ENCODE peak calls at places on chromosome 14, in six cellular contexts. One of them, this sample, is unnamed.

GRCh38 chr14:52926994-52927393 is 23.9 kb downstream of the FERMT2 start:
- DNase-seq in GM12878: no peak
- DNase-seq in HepG2: peak; percentile 45
- DNase-seq in H1: no peak
- DNase-seq in K562: no peak
- DNase-seq in A549: peak; percentile 20
- DNase-seq in this sample: no peak

GRCh38 chr14:75561013-75561432 is 17.4 kb upstream of the FLVCR2 start:
- DNase-seq in GM12878: no peak
- DNase-seq in A549: peak; percentile 87
- DNase-seq in HepG2: peak; percentile 67
- DNase-seq in H1: peak; percentile 88
- DNase-seq in K562: peak; percentile 62
- DNase-seq in this sample: peak; percentile 86

GRCh38 chr14:69877492-69877891 is 1.7 kb upstream of the SMOC1 start:
- DNase-seq in K562: peak; percentile 23
- DNase-seq in HepG2: no peak
- DNase-seq in GM12878: no peak
- DNase-seq in A549: peak; percentile 51
- DNase-seq in H1: no peak
- DNase-seq in this sample: peak; percentile 61

GRCh38 chr14:80434574-80435321 is 223.4 kb upstream of the DIO2 start:
- DNase-seq in A549: peak; percentile 70
- DNase-seq in GM12878: no peak
- DNase-seq in H1: no peak
- DNase-seq in K562: no peak
- DNase-seq in HepG2: no peak
- DNase-seq in this sample: no peak

GRCh38 chr14:79630561-79630960 is 580.7 kb downstream of the DIO2 start:
- DNase-seq in GM12878: no peak
- DNase-seq in H1: no peak
- DNase-seq in A549: no peak
- DNase-seq in K562: no peak
- DNase-seq in HepG2: no peak
- DNase-seq in this sample: no peak

GRCh38 chr14:70808402-70809237 is 693 bp downstream of the MAP3K9 start:
- DNase-seq in HepG2: no peak
- DNase-seq in GM12878: no peak
- DNase-seq in K562: no peak
- DNase-seq in A549: peak; percentile 59
- DNase-seq in H1: peak; percentile 73
- DNase-seq in this sample: peak; percentile 81

GRCh38 chr14:93285048-93285447 is 47.8 kb downstream of the BTBD7 start:
- DNase-seq in H1: no peak
- DNase-seq in HepG2: no peak
- DNase-seq in GM12878: no peak
- DNase-seq in K562: no peak
- DNase-seq in A549: no peak
- DNase-seq in this sample: peak; percentile 17

GRCh38 chr14:98906123-98906995 is 365.6 kb downstream of the BCL11B start:
- DNase-seq in K562: no peak
- DNase-seq in HepG2: peak; percentile 3
- DNase-seq in GM12878: no peak
- DNase-seq in H1: no peak
- DNase-seq in A549: peak; percentile 77
- DNase-seq in this sample: no peak

GRCh38 chr14:100866666-100867630 is 36.6 kb downstream of the RTL1 start:
- DNase-seq in A549: no peak
- DNase-seq in H1: no peak
- DNase-seq in GM12878: no peak
- DNase-seq in HepG2: no peak
- DNase-seq in K562: no peak
- DNase-seq in this sample: no peak

GRCh38 chr14:89012272-89013097 is 188.0 kb downstream of the TTC8 start:
- DNase-seq in HepG2: peak; percentile 27
- DNase-seq in K562: no peak
- DNase-seq in A549: peak; percentile 23
- DNase-seq in GM12878: no peak
- DNase-seq in H1: no peak
- DNase-seq in this sample: no peak
- TF ChIP-seq CHD2 in HepG2: no peak
- TF ChIP-seq CHD2 in K562: no peak
- TF ChIP-seq CHD2 in A549: no peak
- TF ChIP-seq CHD2 in GM12878: no peak
- TF ChIP-seq CHD2 in H1: no peak
- TF ChIP-seq CHD2 in this sample: no peak

DNA sequence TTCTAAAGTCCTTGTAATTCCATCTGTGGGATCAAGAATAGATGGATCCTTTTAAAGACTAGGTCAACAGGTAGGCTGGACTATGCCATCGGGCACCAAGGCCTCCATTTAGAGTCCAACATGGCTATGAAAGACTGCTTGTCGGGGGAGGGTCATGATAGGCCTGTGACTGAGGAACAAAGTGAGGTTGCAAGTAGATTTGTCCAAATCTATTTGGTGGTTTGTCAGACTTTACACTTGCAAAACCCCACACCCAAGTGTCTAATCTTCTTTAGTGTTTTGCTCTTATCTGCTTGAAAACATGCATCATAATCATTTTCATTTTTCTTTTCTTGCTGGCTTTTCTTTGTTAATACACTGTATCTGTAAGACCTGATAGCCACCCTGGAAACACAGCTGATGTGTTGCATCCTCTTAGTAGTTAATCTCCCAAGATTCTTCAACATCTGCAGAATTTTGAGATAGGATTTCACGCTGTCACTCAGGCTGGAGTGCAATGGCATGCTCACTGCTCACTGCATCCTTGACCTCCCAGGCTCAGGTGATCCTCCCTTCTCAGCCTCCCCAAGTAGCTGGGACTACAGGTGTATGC is 50.3 kb downstream of the TDP1 start:
- DNase-seq in H1: no peak
- DNase-seq in A549: no peak
- DNase-seq in K562: peak; percentile 49
- DNase-seq in GM12878: no peak
- DNase-seq in HepG2: no peak
- DNase-seq in this sample: no peak
- TF ChIP-seq MAX in H1: no peak
- TF ChIP-seq MAX in A549: no peak
- TF ChIP-seq MAX in K562: no peak
- TF ChIP-seq MAX in GM12878: no peak
- TF ChIP-seq MAX in HepG2: no peak
- TF ChIP-seq MAX in this sample: no peak

DNA sequence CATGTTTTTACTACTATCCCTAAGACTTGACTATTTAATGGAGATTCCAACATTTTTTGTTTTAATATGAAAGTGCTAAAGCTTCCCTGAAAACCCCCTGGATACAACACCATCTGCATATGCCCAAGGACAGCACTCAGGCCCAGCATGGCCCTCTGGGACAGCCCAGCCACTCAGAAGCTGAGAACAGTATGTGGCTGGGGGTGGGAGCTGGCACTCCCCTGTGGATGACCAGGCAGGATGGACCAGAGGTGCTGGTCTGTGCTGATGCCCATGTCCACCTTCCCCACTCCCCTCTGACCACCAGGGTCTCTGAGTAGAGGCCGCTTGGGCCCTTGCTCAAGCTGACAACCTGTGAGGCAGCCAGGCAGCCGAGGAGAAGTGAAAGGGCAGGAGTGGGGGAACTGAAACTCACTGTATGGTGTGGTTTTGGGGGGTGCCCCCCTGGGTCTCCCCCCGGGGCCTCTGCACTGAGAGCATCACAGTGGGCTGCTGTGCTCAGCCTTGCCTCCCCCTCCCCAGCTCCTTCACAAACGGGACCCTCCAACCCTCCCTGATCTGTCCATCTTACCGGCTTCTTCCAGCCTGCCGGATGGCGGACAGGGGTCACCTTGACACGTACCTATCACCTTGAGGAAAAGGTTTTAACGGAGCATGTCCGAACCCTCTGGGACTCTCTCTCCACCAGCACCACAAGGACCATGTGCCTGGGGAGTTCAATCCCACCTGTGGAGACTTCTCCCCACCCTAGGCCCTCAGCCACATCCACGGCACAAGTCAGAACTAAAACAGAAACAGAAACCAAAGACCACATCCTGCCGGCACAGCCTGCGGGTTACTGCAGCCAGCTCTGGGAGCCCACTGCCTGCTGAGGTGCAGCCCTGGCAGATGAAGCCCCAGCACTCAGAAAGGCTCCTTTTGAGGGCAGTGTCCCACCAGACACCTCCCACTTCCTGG is at the start of gene TMEM229B:
- DNase-seq in HepG2: no peak
- DNase-seq in A549: no peak
- DNase-seq in H1: no peak
- DNase-seq in GM12878: peak; percentile 94
- DNase-seq in K562: no peak
- DNase-seq in this sample: no peak
- TF ChIP-seq CHD2 in HepG2: no peak
- TF ChIP-seq CHD2 in A549: no peak
- TF ChIP-seq CHD2 in H1: no peak
- TF ChIP-seq CHD2 in GM12878: peak; percentile 65
- TF ChIP-seq CHD2 in K562: no peak
- TF ChIP-seq CHD2 in this sample: no peak

GRCh38 chr14:105864651-105865265 is 338.4 kb downstream of the TMEM121 start:
- DNase-seq in H1: no peak
- DNase-seq in HepG2: no peak
- DNase-seq in GM12878: no peak
- DNase-seq in A549: no peak
- DNase-seq in K562: no peak
- DNase-seq in this sample: no peak
- TF ChIP-seq MAX in H1: no peak
- TF ChIP-seq MAX in HepG2: no peak
- TF ChIP-seq MAX in GM12878: no peak
- TF ChIP-seq MAX in A549: no peak
- TF ChIP-seq MAX in K562: no peak
- TF ChIP-seq MAX in this sample: no peak

GRCh38 chr14:64507376-64508156 is 3.0 kb downstream of the ZBTB1 start:
- DNase-seq in A549: no peak
- DNase-seq in H1: no peak
- DNase-seq in K562: peak; percentile 36
- DNase-seq in HepG2: no peak
- DNase-seq in GM12878: no peak
- DNase-seq in this sample: no peak

GRCh38 chr14:64510825-64511679 is 6.5 kb downstream of the ZBTB1 start:
- DNase-seq in GM12878: no peak
- DNase-seq in HepG2: peak; percentile 64
- DNase-seq in A549: peak; percentile 76
- DNase-seq in H1: peak; percentile 75
- DNase-seq in K562: peak; percentile 78
- DNase-seq in this sample: peak; percentile 58

GRCh38 chr14:64508215-64508776 is 3.7 kb downstream of the ZBTB1 start:
- DNase-seq in HepG2: no peak
- DNase-seq in K562: no peak
- DNase-seq in GM12878: peak; percentile 64
- DNase-seq in H1: no peak
- DNase-seq in A549: no peak
- DNase-seq in this sample: no peak

GRCh38 chr14:64509036-64509435 is 4.5 kb downstream of the ZBTB1 start:
- DNase-seq in K562: peak; percentile 64
- DNase-seq in HepG2: peak; percentile 59
- DNase-seq in H1: no peak
- DNase-seq in A549: peak; percentile 21
- DNase-seq in GM12878: no peak
- DNase-seq in this sample: no peak

DNA sequence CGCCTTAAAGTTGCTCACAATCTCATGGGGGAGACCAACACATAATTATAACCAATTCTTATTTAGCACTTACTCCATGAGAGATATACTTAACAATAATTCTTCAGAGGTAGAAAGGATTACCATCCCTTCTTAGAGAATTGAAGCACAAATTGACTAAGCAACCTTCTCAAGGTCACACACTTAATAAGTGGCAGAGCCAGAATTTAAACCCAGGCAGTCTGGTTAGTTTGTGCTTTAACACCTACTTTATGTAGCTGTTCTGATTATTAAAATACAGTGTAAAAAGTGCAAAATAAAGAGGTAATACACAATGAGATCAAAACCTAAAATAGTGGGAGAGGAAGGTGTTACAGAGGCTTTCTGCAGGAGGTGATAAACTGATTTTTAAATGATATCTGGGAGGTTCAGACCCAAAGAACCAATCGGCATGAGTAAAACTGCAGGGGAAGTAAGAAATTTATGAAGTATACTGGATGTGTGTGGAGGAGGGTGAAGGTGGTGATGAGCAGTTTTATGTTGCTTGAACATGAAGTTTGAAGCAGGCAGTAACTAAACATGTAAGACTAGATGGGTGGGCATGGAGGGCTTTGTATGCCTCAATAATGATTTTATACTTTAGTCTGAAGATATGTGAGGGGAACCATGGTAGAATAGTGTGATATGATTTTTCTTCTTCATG is 5.7 kb downstream of the ZBTB1 start:
- DNase-seq in A549: no peak
- DNase-seq in H1: no peak
- DNase-seq in K562: no peak
- DNase-seq in GM12878: no peak
- DNase-seq in HepG2: no peak
- DNase-seq in this sample: no peak
- TF ChIP-seq CHD2 in A549: no peak
- TF ChIP-seq CHD2 in H1: no peak
- TF ChIP-seq CHD2 in K562: no peak
- TF ChIP-seq CHD2 in GM12878: no peak
- TF ChIP-seq CHD2 in HepG2: no peak
- TF ChIP-seq CHD2 in this sample: no peak

GRCh38 chr14:68239988-68240387 is 420.4 kb downstream of the RAD51B start:
- DNase-seq in HepG2: no peak
- DNase-seq in A549: no peak
- DNase-seq in H1: no peak
- DNase-seq in K562: no peak
- DNase-seq in GM12878: no peak
- DNase-seq in this sample: no peak
- TF ChIP-seq MAX in HepG2: no peak
- TF ChIP-seq MAX in A549: no peak
- TF ChIP-seq MAX in H1: no peak
- TF ChIP-seq MAX in K562: no peak
- TF ChIP-seq MAX in GM12878: no peak
- TF ChIP-seq MAX in this sample: no peak

GRCh38 chr14:65208548-65208947 is 106.2 kb upstream of the MAX start:
- DNase-seq in A549: no peak
- DNase-seq in H1: no peak
- DNase-seq in K562: peak; percentile 6
- DNase-seq in HepG2: no peak
- DNase-seq in GM12878: no peak
- DNase-seq in this sample: no peak
- TF ChIP-seq CHD2 in A549: no peak
- TF ChIP-seq CHD2 in H1: no peak
- TF ChIP-seq CHD2 in K562: no peak
- TF ChIP-seq CHD2 in HepG2: no peak
- TF ChIP-seq CHD2 in GM12878: no peak
- TF ChIP-seq CHD2 in this sample: no peak